ENCODE peak calls at places on chromosome 6, in nine cellular contexts. U is activated naive CD4-positive, alpha-beta T cell treated with anti-CD3 and anti-CD28 coated beads, Interleukin-2, amount 50 U/mL, for 16 hours; O is HuH-7.5; W is NCI-H82; I is DMS153; Q is prostate gland; J is astrocyte of the cerebellum; Y is activated T-cell treated with anti-CD3 and anti-CD28 coated beads, Interleukin-2, amount 50 U/mL, for 24 hours; B is SK-MEL-5. G is an unnamed sample.

GRCh38 chr6:6796818-6797217 is 208.3 kb downstream of the LY86 start:
- DNase-seq in W (no peak), J (no peak), Q (no peak), Y (no peak), O (no peak), B (no peak), I (no peak), U (no peak), G (no peak)

GRCh38 chr6:168061269-168062210 is 17.5 kb downstream of the FRMD1 start:
- DNase-seq in Y (no peak), W (no peak), B (no peak), I (peak), O (no peak), U (no peak), Q (peak), J (no peak), G (no peak)

GRCh38 chr6:106858653-106859092 is 115.9 kb downstream of the CD24 start:
- DNase-seq in B (no peak), U (no peak), O (no peak), Y (no peak), J (no peak), Q (no peak), W (no peak), I (no peak), G (no peak)

GRCh38 chr6:154909821-154910220 is 85.3 kb upstream of the TIAM2 start:
- DNase-seq in I (no peak), W (peak), O (no peak), Q (no peak), B (no peak), U (no peak), J (peak), Y (no peak), G (no peak)

GRCh38 chr6:106574729-106575458 is 54.4 kb downstream of the RTN4IP1 start:
- DNase-seq in W (no peak), I (peak), Q (no peak), B (peak), J (peak), U (no peak), O (no peak), Y (no peak), G (no peak)

GRCh38 chr6:29631860-29632731 is 887 bp downstream of the GABBR1 start:
- DNase-seq in B (peak), U (peak), Q (peak), W (peak), Y (peak), J (no peak), O (no peak), I (no peak), G (peak)

GRCh38 chr6:54194067-54194466 is 82.8 kb downstream of the MLIP start:
- DNase-seq in W (no peak), J (peak), B (peak), Y (no peak), I (no peak), O (no peak), U (no peak), Q (no peak), G (no peak)

GRCh38 chr6:33716890-33717632 is 5.6 kb upstream of the UQCC2 start:
- DNase-seq in I (peak), U (no peak), Q (peak), O (no peak), Y (no peak), W (no peak), J (no peak), B (no peak), G (no peak)

GRCh38 chr6:17081273-17081672 is 20.6 kb upstream of the STMND1 start:
- DNase-seq in O (no peak), Q (no peak), W (no peak), U (no peak), B (no peak), J (no peak), Y (no peak), I (no peak), G (no peak)

GRCh38 chr6:136593748-136594490 is 43.7 kb upstream of the MAP7 start:
- DNase-seq in Q (no peak), U (no peak), W (no peak), J (peak), Y (peak), B (peak), O (no peak), I (no peak), G (peak)

GRCh38 chr6:3334579-3334978 is 75.8 kb downstream of the PSMG4 start:
- DNase-seq in Q (peak), J (no peak), I (peak), Y (no peak), O (no peak), U (no peak), W (peak), B (no peak), G (no peak)

GRCh38 chr6:81787313-81788068 is 35.0 kb upstream of the TENT5A start:
- DNase-seq in O (no peak), W (peak), I (peak), Y (no peak), U (no peak), J (peak), Q (no peak), B (peak), G (no peak)

GRCh38 chr6:387293-387694 is 4.3 kb upstream of the IRF4 start:
- DNase-seq in U (no peak), Q (no peak), B (no peak), W (no peak), Y (no peak), J (no peak), O (no peak), I (no peak), G (no peak)

GRCh38 chr6:21665436-21666199 is 72.1 kb downstream of the SOX4 start:
- DNase-seq in W (no peak), I (no peak), Q (no peak), J (no peak), O (peak), B (no peak), U (no peak), Y (no peak), G (no peak)

GRCh38 chr6:143498428-143498827 is 13.1 kb downstream of the FUCA2 start:
- DNase-seq in W (no peak), J (no peak), Q (no peak), O (no peak), Y (no peak), B (no peak), U (no peak), I (no peak), G (no peak)

GRCh38 chr6:97189767-97190166 is 93.2 kb downstream of the MMS22L start:
- DNase-seq in B (no peak), J (peak), U (no peak), Q (no peak), O (no peak), W (no peak), Y (no peak), I (no peak), G (no peak)

GRCh38 chr6:26416288-26416687 is 14.2 kb downstream of the BTN3A1 start:
- DNase-seq in U (no peak), J (no peak), B (no peak), I (no peak), Y (no peak), Q (no peak), W (no peak), O (no peak), G (no peak)

GRCh38 chr6:73134588-73134987 is 90.7 kb downstream of the KHDC1L start:
- DNase-seq in Y (peak), Q (no peak), I (no peak), U (peak), B (no peak), W (peak), O (peak), J (no peak), G (peak)

GRCh38 chr6:692356-692851 is 535 bp downstream of the EXOC2 start:
- DNase-seq in O (peak), B (peak), Q (no peak), Y (peak), J (no peak), I (no peak), U (peak), W (peak), G (peak)

GRCh38 chr6:20755631-20756030 is 221.4 kb downstream of the CDKAL1 start:
- DNase-seq in Q (no peak), J (no peak), W (no peak), U (no peak), O (no peak), Y (no peak), B (no peak), I (no peak), G (no peak)

GRCh38 chr6:158387578-158387977 is 75.3 kb downstream of the TULP4 start:
- DNase-seq in W (no peak), I (no peak), U (no peak), Q (no peak), Y (no peak), O (no peak), J (no peak), B (no peak), G (no peak)

GRCh38 chr6:56314683-56315523 is 67.5 kb upstream of the COL21A1 start:
- DNase-seq in B (peak), Y (no peak), W (peak), Q (no peak), J (peak), I (no peak), U (no peak), O (peak), G (peak)

GRCh38 chr6:20279608-20280287 is 67.5 kb upstream of the MBOAT1 start:
- DNase-seq in O (no peak), J (no peak), W (peak), I (no peak), Y (no peak), U (no peak), Q (no peak), B (no peak), G (no peak)

GRCh38 chr6:30884521-30885480 is 482 bp downstream of the DDR1 start:
- DNase-seq in B (no peak), J (no peak), Y (peak), U (peak), W (peak), Q (no peak), I (no peak), O (no peak), G (peak)

GRCh38 chr6:170017603-170018274 is 266.3 kb downstream of the ERMARD start:
- DNase-seq in B (no peak), J (no peak), Y (no peak), O (no peak), I (no peak), Q (no peak), W (no peak), U (no peak), G (no peak)

GRCh38 chr6:47033029-47033796 is 8.9 kb downstream of the ADGRF1 start:
- DNase-seq in O (no peak), Y (no peak), I (no peak), U (no peak), J (no peak), W (no peak), Q (no peak), B (no peak), G (no peak)

GRCh38 chr6:110048221-110048875 is 70.2 kb downstream of the GPR6 start:
- DNase-seq in B (no peak), Y (no peak), J (no peak), O (no peak), U (no peak), I (no peak), Q (no peak), W (peak), G (no peak)

GRCh38 chr6:168088161-168089106 is 9.4 kb upstream of the FRMD1 start:
- DNase-seq in B (peak), W (no peak), O (peak), U (no peak), J (peak), Y (no peak), I (no peak), Q (no peak), G (peak)

GRCh38 chr6:69704916-69705315 is 91.9 kb downstream of the LMBRD1 start:
- DNase-seq in B (no peak), Y (no peak), J (no peak), W (no peak), I (no peak), O (no peak), Q (no peak), U (no peak), G (no peak)

G was measured in Caco-2.